ENCODE peak calls at places on chromosomes 11 and 22, in seven cellular contexts. T is NCI-H2171, R is kidney glomerular epithelial cell, K is AG10803, A is A549, G is stromal cell of bone marrow, Y is activated gamma-delta T cell treated with Interleukin-2 at 50 U/mL for 16 hours. J is an unnamed sample.

GRCh38 chr11:120137611-120138521 is at the start of gene TRIM29:
- DNase-seq in Y (no peak), R (peak; percentile 25), G (no peak), T (no peak), K (no peak), A (no peak), J (no peak)

GRCh38 chr11:100190395-100190794 is 496.7 kb upstream of the ARHGAP42 start:
- DNase-seq in R (no peak), T (peak; percentile 13), G (no peak), Y (no peak), K (no peak), A (no peak), J (no peak)

GRCh38 chr11:12279672-12280108 is 97.7 kb upstream of the PARVA start:
- DNase-seq in K (no peak), G (no peak), Y (no peak), T (no peak), R (no peak), A (no peak), J (no peak)

GRCh38 chr11:61482513-61482912 is 26.0 kb upstream of the LRRC10B start:
- DNase-seq in G (no peak), A (peak; percentile 33), K (no peak), T (no peak), R (no peak), Y (no peak), J (no peak)

GRCh38 chr11:126188332-126189108 is 22.9 kb downstream of the RPUSD4 start:
- DNase-seq in R (no peak), K (no peak), G (no peak), Y (no peak), A (no peak), T (no peak), J (no peak)

GRCh38 chr11:68007498-68008380 is 2.4 kb upstream of the ALDH3B1 start:
- DNase-seq in Y (no peak), T (no peak), R (no peak), A (no peak), G (no peak), K (no peak), J (no peak)

GRCh38 chr22:24827305-24827704 is 21.3 kb downstream of the SGSM1 start:
- DNase-seq in R (no peak), K (no peak), Y (no peak), T (no peak), A (no peak), G (no peak), J (no peak)

GRCh38 chr11:83773950-83774880 is 488.0 kb upstream of the CCDC90B start:
- DNase-seq in G (no peak), Y (no peak), K (no peak), A (no peak), T (peak; percentile 1), R (no peak), J (no peak)

GRCh38 chr11:110003426-110003825 is 89.8 kb upstream of the ZC3H12C start:
- DNase-seq in G (no peak), A (no peak), Y (no peak), K (no peak), R (no peak), T (no peak), J (no peak)

GRCh38 chr22:21958360-21959273 is 6.0 kb upstream of the PPM1F start:
- DNase-seq in R (no peak), T (no peak), G (no peak), K (no peak), A (no peak), Y (no peak), J (no peak)

GRCh38 chr11:123188508-123189165 is 6.4 kb downstream of the CLMP start:
- DNase-seq in A (no peak), G (peak; percentile 78), K (peak; percentile 69), Y (no peak), R (peak; percentile 74), T (no peak), J (peak; percentile 53)

GRCh38 chr11:86978756-86979608 is 23.8 kb upstream of the FZD4 start:
- DNase-seq in T (no peak), Y (no peak), G (no peak), K (peak; percentile 41), A (peak; percentile 56), R (peak; percentile 6), J (no peak)

J was measured in myocyte.